ENCODE peak calls at places on chromosomes 13 and 19, in six cellular contexts. H is HEK293T, N is H1, B is HCT116, C is K562, X is GM12878. O is an unnamed sample.

GRCh38 chr19:38725469-38726283 is 18.6 kb downstream of the CAPN12 start:
- DNase-seq in B (no peak), X (no peak), C (no peak), H (no peak), N (no peak), O (no peak)

GRCh38 chr19:43465468-43466120 is at the start of gene LYPD3:
- DNase-seq in X (no peak), H (no peak), B (peak), C (no peak), N (no peak), O (peak)

GRCh38 chr13:99228737-99229691 is 28.4 kb downstream of the UBAC2 start:
- DNase-seq in B (no peak), H (no peak), X (peak), N (no peak), C (peak), O (no peak)

GRCh38 chr13:26117620-26118019 is 65.8 kb upstream of the SHISA2 start:
- DNase-seq in H (no peak), C (no peak), X (no peak), N (no peak), B (no peak), O (no peak)

GRCh38 chr13:65914707-65915106 is 1315.4 kb downstream of the PCDH9 start:
- DNase-seq in C (no peak), N (no peak), X (no peak), B (no peak), H (no peak), O (no peak)

GRCh38 chr19:35986664-35987570 is 8.1 kb upstream of the SDHAF1 start:
- DNase-seq in X (no peak), B (no peak), C (no peak), H (peak), N (no peak), O (peak)

GRCh38 chr19:16527971-16528521 is 14.2 kb downstream of the CHERP start:
- DNase-seq in B (no peak), X (no peak), H (peak), C (peak), N (no peak), O (peak)

GRCh38 chr13:44918323-44919102 is 70.8 kb downstream of the NUFIP1 start:
- DNase-seq in C (peak), B (peak), N (peak), X (no peak), H (peak), O (peak)

GRCh38 chr19:17107546-17108452 is 32.2 kb downstream of the MYO9B start:
- DNase-seq in C (no peak), X (no peak), N (no peak), H (peak), B (peak), O (no peak)

GRCh38 chr19:32308436-32309077 is 36.9 kb upstream of the ZNF507 start:
- DNase-seq in X (no peak), H (no peak), N (no peak), B (no peak), C (no peak), O (no peak)

GRCh38 chr19:33621811-33622504 is at the start of gene CHST8:
- DNase-seq in C (peak), X (no peak), H (peak), B (no peak), N (no peak), O (peak)
- TF ChIP-seq SP1 in C (no peak), X (no peak), H (no peak), B (no peak), N (no peak), O (peak)

GRCh38 chr13:95368998-95369397 is 67.7 kb upstream of the ABCC4 start:
- DNase-seq in N (no peak), C (no peak), H (no peak), X (no peak), B (no peak), O (no peak)
- TF ChIP-seq SP1 in N (no peak), C (no peak), H (no peak), X (no peak), B (no peak), O (no peak)

DNA sequence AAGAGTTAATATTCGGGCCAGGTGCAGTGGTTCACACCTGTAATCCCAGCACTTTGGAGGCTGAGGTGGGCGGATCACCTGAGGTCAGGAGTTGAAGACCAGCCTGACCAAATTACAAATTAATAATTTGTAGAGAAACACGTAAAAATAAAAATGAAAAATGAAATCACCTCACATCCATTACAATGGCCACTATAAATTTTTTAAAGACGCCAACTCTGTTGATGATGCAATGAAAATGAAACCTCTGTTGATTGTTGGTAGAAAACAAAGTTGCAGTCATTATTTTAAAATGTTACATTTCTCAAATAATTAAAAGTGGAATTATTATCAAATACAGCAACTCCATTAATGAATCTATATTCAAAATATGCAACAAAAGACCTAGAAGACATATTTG is 26.8 kb downstream of the ZNF100 start:
- DNase-seq in X (no peak), H (no peak), C (no peak), B (no peak), N (no peak), O (no peak)
- TF ChIP-seq SP1 in X (no peak), H (no peak), C (no peak), B (no peak), N (no peak), O (no peak)

GRCh38 chr13:114087430-114087829 is 45.0 kb downstream of the RASA3 start:
- DNase-seq in B (no peak), C (no peak), N (no peak), H (no peak), X (no peak), O (peak)

GRCh38 chr13:114089341-114089740 is 43.1 kb downstream of the RASA3 start:
- DNase-seq in X (no peak), B (no peak), N (no peak), C (no peak), H (no peak), O (peak)

GRCh38 chr13:114088863-114089262 is 43.6 kb downstream of the RASA3 start:
- DNase-seq in X (no peak), H (no peak), N (no peak), C (no peak), B (no peak), O (peak)

GRCh38 chr13:114089751-114090400 is 42.5 kb downstream of the RASA3 start:
- DNase-seq in N (no peak), H (no peak), X (no peak), B (no peak), C (no peak), O (peak)

DNA sequence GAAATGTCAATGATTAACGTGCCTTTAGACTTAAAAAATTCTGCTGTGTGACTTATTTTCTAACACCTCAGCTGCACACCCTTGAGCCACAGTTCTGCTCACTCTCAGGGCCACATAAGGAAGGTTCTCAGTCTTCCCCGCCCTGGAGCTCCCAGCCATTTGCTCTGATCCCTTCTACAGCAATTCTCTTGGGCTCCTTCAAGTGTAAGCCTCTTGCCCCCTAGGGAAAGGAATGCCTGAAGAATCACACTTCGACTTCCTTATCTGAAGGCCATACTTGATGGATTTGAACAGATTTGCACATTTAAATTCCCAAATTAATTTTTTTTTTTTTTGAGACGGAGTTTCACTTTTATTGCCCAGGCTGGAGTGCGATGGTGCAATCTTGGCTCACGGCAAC is 44.2 kb downstream of the RASA3 start:
- DNase-seq in H (no peak), C (no peak), B (no peak), N (no peak), X (no peak), O (no peak)
- TF ChIP-seq SP1 in H (no peak), C (no peak), B (no peak), N (no peak), X (no peak), O (no peak)

GRCh38 chr13:73039201-73040108 is 19.4 kb upstream of the KLF5 start:
- DNase-seq in X (no peak), H (no peak), N (no peak), B (no peak), C (no peak), O (no peak)
- TF ChIP-seq SP1 in X (no peak), H (no peak), N (no peak), B (no peak), C (no peak), O (no peak)

GRCh38 chr13:43769552-43769951 is 17.2 kb downstream of the ENOX1 start:
- DNase-seq in H (no peak), C (no peak), B (no peak), N (no peak), X (no peak), O (no peak)

GRCh38 chr13:43764349-43764748 is 22.4 kb downstream of the ENOX1 start:
- DNase-seq in B (no peak), N (no peak), C (no peak), X (no peak), H (no peak), O (no peak)

GRCh38 chr13:43767351-43767901 is 19.3 kb downstream of the ENOX1 start:
- DNase-seq in C (no peak), X (no peak), B (no peak), H (no peak), N (no peak), O (no peak)

GRCh38 chr13:43763143-43763759 is 23.5 kb downstream of the ENOX1 start:
- DNase-seq in H (no peak), B (no peak), C (no peak), N (no peak), X (no peak), O (no peak)

GRCh38 chr13:43766766-43767165 is 20.0 kb downstream of the ENOX1 start:
- DNase-seq in B (no peak), X (no peak), N (no peak), C (no peak), H (no peak), O (no peak)
- TF ChIP-seq SP1 in B (no peak), X (no peak), N (no peak), C (no peak), H (no peak), O (no peak)

GRCh38 chr13:75395056-75395455 is 86.9 kb downstream of the TBC1D4 start:
- DNase-seq in C (no peak), N (no peak), X (no peak), H (no peak), B (no peak), O (no peak)
- TF ChIP-seq SP1 in C (no peak), N (no peak), X (no peak), H (no peak), B (no peak), O (no peak)